ENCODE peak calls at places on chromosomes 3 and 15, in six cellular contexts. N is fibroblast of lung, R is thyroid gland, T is body of pancreas, U is left ventricle myocardium inferior, Z is cardiac muscle cell. O is an unnamed sample.

GRCh38 chr3:120795017-120795648 is 52.6 kb downstream of the GTF2E1 start:
- DNase-seq in N (peak; percentile 78), R (peak; percentile 81), T (peak; percentile 84), U (peak; percentile 71), Z (peak; percentile 90), O (peak; percentile 98)

GRCh38 chr15:69472575-69472974 is 20.0 kb downstream of the RPLP1 start:
- DNase-seq in N (no peak), R (no peak), T (no peak), U (no peak), Z (no peak), O (no peak)

GRCh38 chr3:27758083-27758482 is 36.0 kb upstream of the EOMES start:
- DNase-seq in N (peak; percentile 57), R (no peak), T (no peak), U (no peak), Z (no peak), O (no peak)

GRCh38 chr3:60104045-60104444 is 1054.2 kb upstream of the CFAP20DC start:
- DNase-seq in N (no peak), R (no peak), T (no peak), U (no peak), Z (peak; percentile 32), O (no peak)

GRCh38 chr3:36075491-36075890 is 304.8 kb upstream of the STAC start:
- DNase-seq in N (peak; percentile 29), R (no peak), T (no peak), U (no peak), Z (no peak), O (no peak)

GRCh38 chr3:81643721-81644120 is 117.7 kb downstream of the GBE1 start:
- DNase-seq in N (peak; percentile 32), R (no peak), T (no peak), U (no peak), Z (peak; percentile 45), O (no peak)

GRCh38 chr3:108088697-108089096 is 2.1 kb downstream of the CD47 start:
- DNase-seq in N (peak; percentile 59), R (no peak), T (no peak), U (no peak), Z (no peak), O (no peak)

GRCh38 chr15:81968691-81969090 is 77.1 kb downstream of the MEX3B start:
- DNase-seq in N (no peak), R (no peak), T (no peak), U (no peak), Z (no peak), O (no peak)

GRCh38 chr3:98602078-98602678 is 8.8 kb upstream of the CPOX start:
- DNase-seq in N (peak; percentile 66), R (peak; percentile 38), T (peak; percentile 29), U (no peak), Z (peak; percentile 71), O (no peak)

DNA sequence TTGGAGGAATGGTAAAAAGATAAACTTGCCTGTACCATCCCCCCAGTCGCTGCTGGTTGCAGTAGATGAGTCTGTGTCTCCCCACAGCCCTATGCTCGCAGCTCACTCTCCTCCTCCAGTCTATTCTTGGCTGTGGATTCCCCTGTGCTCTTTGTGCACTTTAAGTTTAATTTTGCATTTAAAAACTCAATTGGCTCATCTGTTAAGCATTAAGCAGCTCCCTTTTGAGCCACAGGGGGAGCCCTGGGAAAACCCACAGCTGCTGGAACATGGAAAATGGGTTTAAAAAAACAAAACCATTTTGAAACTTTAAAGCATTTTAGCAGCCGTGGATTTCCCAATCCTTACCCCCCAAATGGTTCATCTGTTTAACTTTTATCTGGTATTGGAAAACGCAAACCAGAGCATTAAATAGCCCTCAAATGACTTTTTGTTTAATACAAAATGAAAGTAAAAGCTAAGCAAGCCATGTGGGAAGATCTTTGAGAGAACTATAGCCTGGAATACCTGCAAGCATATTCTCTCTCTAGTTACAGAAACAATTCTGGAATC is 536.9 kb downstream of the ZIC1 start:
- DNase-seq in N (peak; percentile 94), R (peak; percentile 48), T (peak; percentile 67), U (peak; percentile 33), Z (peak; percentile 43), O (peak; percentile 24)
- TF ChIP-seq CTCF in N (peak; percentile 87), R (peak; percentile 71), T (peak; percentile 64), U (peak; percentile 63), Z (peak; percentile 81), O (no peak)

GRCh38 chr15:24772709-24773373 is 97.3 kb downstream of the NPAP1 start:
- DNase-seq in N (peak; percentile 84), R (peak; percentile 86), T (peak; percentile 86), U (peak; percentile 69), Z (no peak), O (no peak)

GRCh38 chr15:24766511-24767133 is 91.0 kb downstream of the NPAP1 start:
- DNase-seq in N (no peak), R (no peak), T (no peak), U (no peak), Z (no peak), O (no peak)

GRCh38 chr15:24777307-24777706 is 101.7 kb downstream of the NPAP1 start:
- DNase-seq in N (no peak), R (no peak), T (no peak), U (no peak), Z (no peak), O (no peak)

DNA sequence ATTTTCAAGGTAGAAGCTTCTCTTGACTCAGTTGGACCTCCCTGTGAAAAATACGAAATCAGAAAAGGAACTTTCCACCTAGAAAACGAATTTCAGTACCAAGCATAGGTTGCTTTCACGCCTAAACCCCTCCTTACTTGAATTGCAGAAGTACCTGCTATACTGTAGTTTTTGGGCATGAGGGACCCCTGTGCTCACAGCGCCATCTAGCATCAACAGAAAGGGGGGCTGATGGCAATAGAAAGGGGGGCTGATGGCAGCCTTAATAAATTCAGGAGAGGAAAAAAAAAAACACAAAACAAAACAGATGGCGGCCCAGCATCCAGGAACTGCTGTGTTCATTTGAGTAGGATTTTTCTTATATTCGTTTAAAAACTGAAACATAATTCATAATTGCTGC is 96.7 kb downstream of the NPAP1 start:
- DNase-seq in N (no peak), R (no peak), T (no peak), U (no peak), Z (peak; percentile 14), O (no peak)
- TF ChIP-seq CTCF in N (no peak), R (no peak), T (no peak), U (no peak), Z (no peak), O (no peak)

GRCh38 chr15:64912926-64913325 is 1.2 kb downstream of the ANKDD1A start:
- DNase-seq in N (no peak), R (no peak), T (no peak), U (no peak), Z (no peak), O (no peak)
- TF ChIP-seq CTCF in N (no peak), R (no peak), T (no peak), U (no peak), Z (no peak), O (no peak)

DNA sequence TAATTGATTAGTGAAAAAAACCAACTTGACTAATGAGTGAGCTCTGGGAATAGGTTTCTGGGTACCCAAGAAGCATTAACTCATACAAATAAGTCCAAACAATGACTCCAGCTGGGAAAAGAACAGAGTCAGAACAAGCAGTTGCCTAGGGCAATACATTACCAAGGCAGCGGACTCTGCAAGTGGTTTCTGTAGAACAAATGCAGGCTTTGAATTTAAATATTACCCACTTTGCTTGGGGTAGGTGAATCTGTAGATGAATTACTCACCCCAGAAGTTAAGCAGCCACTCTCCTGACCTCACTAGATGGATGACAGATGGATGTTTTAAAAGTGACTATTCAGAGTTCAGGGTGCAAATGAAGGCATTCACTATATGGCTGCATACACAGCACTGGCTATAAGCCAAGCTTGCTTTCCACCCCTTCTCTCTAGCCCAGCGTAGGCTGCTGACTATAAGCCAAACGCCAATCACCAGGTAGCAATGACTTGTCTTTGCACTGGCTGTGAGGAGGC is 73.1 kb upstream of the BHLHE40 start:
- DNase-seq in N (peak; percentile 86), R (no peak), T (no peak), U (no peak), Z (peak; percentile 3), O (no peak)
- TF ChIP-seq CTCF in N (no peak), R (no peak), T (no peak), U (no peak), Z (no peak), O (no peak)

O was measured in omental fat pad.